ENCODE peak calls at places on chromosome 20, in nine cellular contexts. E is heart left ventricle, H is A549, L is IMR-90, J is ovary, R is stomach, Q is breast epithelium, Y is Peyer's patch, M is body of pancreas. K is an unnamed sample. For H3K4me1 and H3K9me3, the result is how much of the 10 kb centered on the place peaks cover.

GRCh38 chr20:25586877-25587276 is 1.5 kb upstream of the NINL start:
- DNase-seq in E (no peak), H (no peak), L (peak), J (no peak), R (no peak), Q (no peak), Y (no peak), M (no peak), K (no peak)

GRCh38 chr20:46031014-46031569 is 2.1 kb downstream of the SLC12A5 start:
- DNase-seq in E (no peak), H (no peak), L (no peak), J (no peak), R (no peak), Q (no peak), Y (no peak), M (no peak), K (no peak)

GRCh38 chr20:826695-827323 is 6.7 kb upstream of the FAM110A start:
- DNase-seq in E (no peak), H (no peak), L (no peak), J (no peak), R (peak), Q (no peak), Y (no peak), M (no peak), K (peak)

GRCh38 chr20:46022411-46023147 is 6.4 kb upstream of the SLC12A5 start:
- DNase-seq in E (peak), H (peak), L (peak), J (peak), R (peak), Q (no peak), Y (peak), M (peak), K (peak)

GRCh38 chr20:51542894-51543788 is 622 bp upstream of the NFATC2 start:
- DNase-seq in E (no peak), H (no peak), L (no peak), J (no peak), R (no peak), Q (no peak), Y (no peak), M (peak), K (peak)

GRCh38 chr20:34642009-34642408 is 34.9 kb downstream of the PIGU start:
- DNase-seq in E (no peak), H (no peak), L (no peak), J (no peak), R (no peak), Q (no peak), Y (no peak), M (no peak), K (no peak)

GRCh38 chr20:1460275-1460674 is 6.4 kb downstream of the NSFL1C start:
- DNase-seq in E (no peak), H (no peak), L (no peak), J (no peak), R (no peak), Q (no peak), Y (no peak), M (no peak), K (no peak)

GRCh38 chr20:40643891-40644290 is 45.1 kb downstream of the MAFB start:
- DNase-seq in E (no peak), H (no peak), L (no peak), J (no peak), R (no peak), Q (no peak), Y (no peak), M (no peak), K (peak)

GRCh38 chr20:3808141-3808479 is 12.0 kb downstream of the CDC25B start:
- DNase-seq in E (peak), H (peak), L (peak), J (peak), R (peak), Q (peak), Y (peak), M (peak), K (peak)

GRCh38 chr20:3174442-3175263 is 1.3 kb upstream of the LZTS3 start:
- DNase-seq in E (no peak), H (no peak), L (peak), J (no peak), R (no peak), Q (no peak), Y (no peak), M (no peak), K (peak)

GRCh38 chr20:9409352-9409751 is 105.0 kb upstream of the LAMP5 start:
- DNase-seq in E (no peak), H (no peak), L (peak), J (no peak), R (no peak), Q (no peak), Y (no peak), M (no peak), K (no peak)

DNA sequence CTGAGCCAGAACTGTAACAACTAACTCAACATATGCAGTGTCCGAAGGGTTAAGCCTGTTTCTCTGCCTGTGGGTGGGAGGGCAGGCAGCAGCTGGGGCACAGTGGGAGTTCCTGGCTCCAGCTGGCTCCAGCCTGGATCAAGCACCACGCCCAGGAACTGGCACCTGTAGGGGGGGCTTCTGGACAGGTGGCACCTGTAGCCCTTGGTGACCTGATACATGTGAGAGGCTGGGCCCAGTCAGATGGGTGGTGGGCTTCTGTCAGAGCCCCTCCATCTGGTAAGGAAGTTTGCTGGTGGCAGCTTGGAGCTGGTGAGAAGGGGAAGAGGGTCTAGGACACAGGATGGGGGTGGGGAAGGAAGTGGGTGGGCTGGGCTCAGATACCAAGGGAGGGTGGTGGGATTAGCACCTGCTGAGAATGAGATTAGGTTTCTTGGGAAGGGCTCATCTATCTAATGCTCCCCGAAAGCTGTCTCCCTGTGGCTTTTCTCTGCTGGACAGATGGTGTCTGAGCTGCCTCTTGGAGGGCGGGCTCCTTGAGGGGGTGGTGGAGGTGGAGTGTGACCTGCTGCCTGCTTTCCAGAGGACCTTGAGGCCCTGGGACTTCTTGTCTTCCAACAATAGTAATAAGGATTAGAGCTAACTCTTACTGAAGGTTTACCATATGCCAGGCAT is 28.5 kb downstream of the BCL2L1 start:
- DNase-seq in E (no peak), H (no peak), L (no peak), J (no peak), R (no peak), Q (no peak), Y (no peak), M (no peak), K (no peak)
- H3K4me1 ChIP-seq in E (under half), H (half or more), L (under half), J (under half), R (half or more), Q (under half), Y (under half), M (half or more), K (under half)

GRCh38 chr20:17611290-17611539 is 41.3 kb downstream of the DSTN start:
- DNase-seq in E (no peak), H (no peak), L (no peak), J (no peak), R (no peak), Q (no peak), Y (peak), M (no peak), K (no peak)

GRCh38 chr20:17612287-17612974 is 42.6 kb downstream of the DSTN start:
- DNase-seq in E (peak), H (no peak), L (peak), J (peak), R (no peak), Q (peak), Y (peak), M (peak), K (no peak)

GRCh38 chr20:17610566-17611289 is 40.9 kb downstream of the DSTN start:
- DNase-seq in E (no peak), H (no peak), L (no peak), J (no peak), R (peak), Q (peak), Y (peak), M (peak), K (no peak)

GRCh38 chr20:17612975-17613327 is 43.1 kb downstream of the DSTN start:
- DNase-seq in E (no peak), H (no peak), L (no peak), J (no peak), R (no peak), Q (no peak), Y (peak), M (no peak), K (no peak)

DNA sequence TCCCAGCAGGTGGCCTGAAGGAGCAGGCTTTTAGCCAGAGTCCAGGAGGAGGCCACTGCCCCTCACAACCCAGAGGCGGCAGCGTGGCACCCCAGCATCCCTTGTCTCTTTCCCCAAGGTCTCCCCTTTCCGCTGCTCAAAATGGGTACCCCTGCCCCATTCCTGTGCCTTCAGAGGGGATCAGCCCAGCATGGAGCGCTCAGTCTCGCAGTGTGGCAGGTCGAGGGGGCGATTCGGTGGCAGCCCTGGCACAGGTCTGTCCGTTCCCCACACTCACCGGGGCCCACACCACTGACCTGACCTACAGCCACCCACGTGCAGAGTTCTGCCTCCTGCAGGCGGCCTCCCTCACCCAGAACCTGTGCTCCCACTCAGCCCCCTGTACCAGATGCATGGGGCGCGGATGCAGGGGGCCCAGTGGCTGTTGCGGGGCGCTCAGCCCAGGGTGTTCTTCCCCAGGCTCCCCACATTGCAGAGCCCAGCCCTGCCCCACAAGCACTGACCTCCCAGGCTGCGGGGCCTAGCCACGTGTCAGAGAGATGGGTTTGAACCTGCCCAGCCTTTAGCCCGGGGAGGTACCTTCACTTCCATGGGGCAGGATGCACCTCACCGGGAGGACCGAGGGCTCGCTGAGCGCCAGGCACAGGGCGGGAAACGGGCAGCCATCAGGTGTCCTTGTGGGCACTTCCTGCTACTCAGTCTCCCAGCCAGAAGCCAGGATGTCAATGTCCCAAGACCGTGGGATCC is 41.8 kb downstream of the DSTN start:
- DNase-seq in E (no peak), H (peak), L (no peak), J (peak), R (peak), Q (peak), Y (peak), M (peak), K (no peak)
- TF ChIP-seq POLR2A in E (no peak), H (no peak), L (no peak), J (no peak), R (no peak), Q (no peak), Y (no peak), M (no peak), K (no peak)

DNA sequence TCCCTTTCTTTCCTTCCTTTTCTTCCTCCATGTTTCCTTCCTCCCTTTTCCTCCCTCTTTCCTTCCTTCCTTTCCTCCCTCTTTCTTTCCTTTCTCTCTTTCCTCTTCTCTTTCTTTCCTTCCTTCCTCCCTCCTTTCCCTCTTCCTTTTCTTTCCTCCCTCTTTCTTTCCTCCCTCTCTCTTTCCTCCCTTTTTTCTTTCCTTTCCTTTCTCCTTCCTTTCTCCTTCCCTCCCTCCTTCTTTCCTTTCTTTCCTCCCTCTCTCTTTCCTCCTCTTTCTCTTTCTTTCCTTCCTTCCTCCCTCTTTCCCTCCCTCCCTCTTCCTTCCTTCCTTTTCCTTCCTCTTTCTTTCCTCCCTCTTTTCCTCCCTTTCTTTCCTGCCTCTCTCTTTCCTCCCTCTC is 86.3 kb upstream of the FERMT1 start:
- DNase-seq in E (no peak), H (no peak), L (no peak), J (no peak), R (no peak), Q (no peak), Y (no peak), M (no peak), K (no peak)
- H3K9me3 ChIP-seq in E (under half), H (under half), L (under half), J (under half), R (under half), Q (under half), Y (under half), M (under half), K (under half)

GRCh38 chr20:35729836-35730582 is 12.1 kb downstream of the RBM39 start:
- DNase-seq in E (no peak), H (no peak), L (no peak), J (no peak), R (no peak), Q (no peak), Y (no peak), M (no peak), K (no peak)
- H3K4me1 ChIP-seq in E (under half), H (under half), L (under half), J (under half), R (half or more), Q (under half), Y (under half), M (under half), K (under half)

GRCh38 chr20:63939061-63939935 is 16.9 kb downstream of the UCKL1 start:
- DNase-seq in E (peak), H (no peak), L (no peak), J (no peak), R (no peak), Q (no peak), Y (peak), M (no peak), K (no peak)

GRCh38 chr20:63941282-63942060 is 14.7 kb downstream of the UCKL1 start:
- DNase-seq in E (peak), H (no peak), L (no peak), J (peak), R (peak), Q (no peak), Y (no peak), M (no peak), K (no peak)

GRCh38 chr20:63940071-63940471 is 16.1 kb downstream of the UCKL1 start:
- DNase-seq in E (no peak), H (no peak), L (no peak), J (no peak), R (no peak), Q (no peak), Y (peak), M (no peak), K (no peak)

GRCh38 chr20:63942250-63943006 is 13.8 kb downstream of the UCKL1 start:
- DNase-seq in E (peak), H (no peak), L (peak), J (peak), R (peak), Q (no peak), Y (no peak), M (no peak), K (peak)

DNA sequence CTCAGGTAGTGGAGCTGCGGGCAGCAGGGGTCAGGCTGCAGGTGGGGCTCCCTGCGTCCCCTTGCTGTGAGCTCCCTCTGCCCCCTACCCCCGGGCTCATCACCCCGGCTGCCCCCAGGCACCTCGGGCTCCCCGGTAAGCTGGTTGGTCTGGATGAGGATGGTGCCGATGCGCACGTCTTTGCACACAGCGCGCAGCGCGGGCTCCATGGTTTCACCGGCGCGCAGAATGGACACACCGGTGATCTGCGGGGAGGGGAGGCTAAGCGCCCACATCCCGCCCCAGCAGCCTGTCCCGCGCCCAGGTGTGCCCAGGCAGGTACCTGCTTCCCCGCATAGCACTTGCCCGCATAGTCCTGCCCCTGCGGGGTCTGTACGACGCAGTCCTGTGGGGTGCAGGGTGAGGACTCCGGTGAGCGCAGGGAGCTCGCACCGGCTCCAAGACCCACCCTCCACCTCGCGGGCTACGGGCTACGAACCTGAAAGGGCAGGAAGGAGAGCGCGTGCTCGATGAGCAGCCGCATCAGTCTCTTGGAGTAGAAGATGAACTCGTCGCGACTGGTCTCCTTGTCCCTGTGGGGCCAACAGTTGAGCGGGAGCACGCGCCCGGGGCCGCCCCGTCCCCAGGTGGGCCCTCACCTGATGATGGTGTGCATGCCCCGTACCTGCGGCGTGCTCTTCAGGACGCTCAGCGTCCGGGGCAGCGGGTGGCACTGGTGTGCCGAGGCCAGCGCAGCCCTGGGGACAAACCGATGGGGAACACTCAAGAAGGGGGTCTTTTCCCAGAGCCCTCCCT is 15.5 kb downstream of the UCKL1 start:
- DNase-seq in E (peak), H (no peak), L (no peak), J (peak), R (no peak), Q (no peak), Y (peak), M (no peak), K (no peak)
- TF ChIP-seq POLR2A in E (no peak), H (no peak), L (no peak), J (no peak), R (no peak), Q (no peak), Y (no peak), M (no peak), K (no peak)

GRCh38 chr20:59646487-59646886 is 42.1 kb downstream of the PHACTR3 start:
- DNase-seq in E (no peak), H (no peak), L (no peak), J (no peak), R (no peak), Q (no peak), Y (no peak), M (no peak), K (no peak)

GRCh38 chr20:59645761-59646171 is 41.4 kb downstream of the PHACTR3 start:
- DNase-seq in E (no peak), H (no peak), L (no peak), J (no peak), R (no peak), Q (no peak), Y (no peak), M (no peak), K (no peak)

GRCh38 chr20:59648720-59649119 is 44.4 kb downstream of the PHACTR3 start:
- DNase-seq in E (no peak), H (no peak), L (no peak), J (no peak), R (no peak), Q (no peak), Y (no peak), M (no peak), K (no peak)

GRCh38 chr20:59645316-59645715 is 41.0 kb downstream of the PHACTR3 start:
- DNase-seq in E (no peak), H (no peak), L (no peak), J (no peak), R (no peak), Q (no peak), Y (no peak), M (no peak), K (no peak)

GRCh38 chr20:59647271-59647670 is 42.9 kb downstream of the PHACTR3 start:
- DNase-seq in E (no peak), H (no peak), L (no peak), J (no peak), R (no peak), Q (peak), Y (no peak), M (no peak), K (no peak)
- H3K9me3 ChIP-seq in E (under half), H (under half), L (under half), J (under half), R (under half), Q (under half), Y (under half), M (under half), K (under half)

GRCh38 chr20:37986873-37987601 is 46.2 kb downstream of the TTI1 start:
- DNase-seq in E (peak), H (no peak), L (peak), J (no peak), R (peak), Q (peak), Y (no peak), M (peak), K (no peak)

GRCh38 chr20:37990571-37991151 is 42.6 kb downstream of the TTI1 start:
- DNase-seq in E (peak), H (peak), L (peak), J (no peak), R (peak), Q (peak), Y (no peak), M (peak), K (peak)

GRCh38 chr20:37989601-37990001 is 43.7 kb downstream of the TTI1 start:
- DNase-seq in E (no peak), H (no peak), L (no peak), J (no peak), R (peak), Q (peak), Y (no peak), M (peak), K (no peak)

GRCh38 chr20:37987602-37988290 is 45.5 kb downstream of the TTI1 start:
- DNase-seq in E (no peak), H (no peak), L (no peak), J (no peak), R (no peak), Q (no peak), Y (no peak), M (no peak), K (no peak)

DNA sequence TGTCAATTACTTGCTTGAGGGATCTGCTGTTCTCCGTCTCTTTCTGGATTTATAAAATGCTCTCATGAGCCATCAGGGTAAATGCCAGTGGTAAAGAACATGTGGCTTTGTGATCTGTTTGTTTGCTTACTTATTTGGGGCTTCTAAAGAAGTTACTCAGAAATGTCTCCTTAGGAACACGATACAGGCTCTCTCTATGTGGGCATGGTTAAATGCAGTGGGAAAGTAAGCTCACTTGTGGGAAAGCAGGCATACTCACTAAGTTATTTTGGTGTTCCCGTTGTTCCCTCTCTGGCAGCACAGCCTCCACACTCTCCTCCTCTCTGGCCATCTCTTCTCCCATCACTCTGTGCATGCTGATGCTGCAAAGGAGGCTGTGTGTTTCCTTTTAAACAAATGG is 44.7 kb downstream of the TTI1 start:
- DNase-seq in E (no peak), H (no peak), L (no peak), J (no peak), R (no peak), Q (no peak), Y (no peak), M (no peak), K (no peak)
- H3K4me1 ChIP-seq in E (under half), H (half or more), L (under half), J (under half), R (half or more), Q (under half), Y (under half), M (half or more), K (half or more)

GRCh38 chr20:62652051-62652893 is 10.0 kb downstream of the SLCO4A1 start:
- DNase-seq in E (peak), H (peak), L (peak), J (peak), R (peak), Q (peak), Y (peak), M (peak), K (peak)
- TF ChIP-seq POLR2A in E (peak), H (no peak), L (peak), J (peak), R (no peak), Q (peak), Y (peak), M (peak), K (peak)